ENCODE peak calls at places on chromosomes 7 and 10, in four cellular contexts. W is neuronal stem cell, E is WERI-Rb-1, Q is HCT116. A is an unnamed sample. For H3K9me3 and H3K36me3, the result is how much of the 10 kb centered on the place peaks cover.

GRCh38 chr10:3471927-3472704 is 299.5 kb upstream of the PITRM1 start:
- DNase-seq in W (peak), E (no peak), Q (no peak), A (no peak)

GRCh38 chr10:7734821-7735220 is 31.7 kb downstream of the ITIH2 start:
- DNase-seq in W (no peak), E (no peak), Q (no peak), A (no peak)

GRCh38 chr7:151206914-151207313 is 3.4 kb downstream of the H2BK1 start:
- DNase-seq in W (no peak), E (peak), Q (no peak), A (no peak)

GRCh38 chr10:31318382-31318853 is 598 bp upstream of the ZEB1 start:
- DNase-seq in W (no peak), E (no peak), Q (peak), A (peak)

GRCh38 chr7:27182285-27182827 is 2.7 kb downstream of the HOXA11 start:
- DNase-seq in W (no peak), E (peak), Q (no peak), A (peak)

GRCh38 chr10:102619281-102619981 is 24.8 kb upstream of the TRIM8 start:
- DNase-seq in W (no peak), E (no peak), Q (no peak), A (no peak)

GRCh38 chr7:14934831-14935230 is 32.3 kb upstream of the DGKB start:
- DNase-seq in W (no peak), E (no peak), Q (no peak), A (no peak)

GRCh38 chr10:82883588-82883987 is 1008.6 kb downstream of the NRG3 start:
- DNase-seq in W (no peak), E (no peak), Q (no peak), A (no peak)

GRCh38 chr10:51699145-51699474 is 285 bp downstream of the CSTF2T start:
- DNase-seq in W (no peak), E (no peak), Q (no peak), A (peak)

GRCh38 chr10:32939296-32940111 is 18.5 kb downstream of the ITGB1 start:
- DNase-seq in W (no peak), E (no peak), Q (no peak), A (no peak)

GRCh38 chr7:87152897-87153641 is 816 bp downstream of the DMTF1 start:
- DNase-seq in W (no peak), E (peak), Q (no peak), A (peak)

GRCh38 chr10:46079831-46080585 is 33.9 kb upstream of the MSMB start:
- DNase-seq in W (no peak), E (no peak), Q (no peak), A (no peak)

GRCh38 chr7:93092757-93093370 is 24.9 kb downstream of the SAMD9 start:
- DNase-seq in W (no peak), E (no peak), Q (peak), A (no peak)

GRCh38 chr7:84921154-84921553 is 265.7 kb downstream of the SEMA3D start:
- DNase-seq in W (no peak), E (no peak), Q (no peak), A (no peak)

GRCh38 chr7:44288811-44289340 is 36.5 kb downstream of the CAMK2B start:
- DNase-seq in W (no peak), E (peak), Q (no peak), A (peak)

DNA sequence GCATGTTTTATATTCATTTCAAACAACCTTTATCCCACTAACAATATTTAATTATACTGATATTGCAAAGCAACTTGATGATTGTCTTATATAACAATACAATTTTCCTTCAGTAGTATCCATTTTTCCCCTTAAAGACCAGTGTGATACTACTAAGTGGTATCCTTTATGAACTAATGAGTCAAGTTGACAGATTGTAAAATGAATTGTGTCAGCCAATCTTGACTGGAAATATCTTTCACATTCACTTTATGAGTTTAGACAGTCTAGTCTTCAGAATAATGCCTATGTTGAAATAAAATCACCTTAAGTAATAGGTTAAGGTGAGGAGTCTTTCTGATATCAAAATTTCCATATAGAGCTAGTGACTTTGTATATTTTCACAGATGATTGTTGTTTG is 950.0 kb upstream of the CELF2 start:
- DNase-seq in W (no peak), E (no peak), Q (no peak), A (no peak)
- H3K9me3 ChIP-seq in W (under half), E (under half), Q (under half), A (under half)

GRCh38 chr7:83520706-83521105 is 128.2 kb downstream of the SEMA3E start:
- DNase-seq in W (no peak), E (no peak), Q (no peak), A (no peak)

GRCh38 chr7:83519240-83519639 is 129.7 kb downstream of the SEMA3E start:
- DNase-seq in W (no peak), E (no peak), Q (no peak), A (no peak)

GRCh38 chr7:83509255-83510021 is 139.5 kb downstream of the SEMA3E start:
- DNase-seq in W (no peak), E (no peak), Q (no peak), A (no peak)

GRCh38 chr7:83517026-83517700 is 131.8 kb downstream of the SEMA3E start:
- DNase-seq in W (no peak), E (no peak), Q (no peak), A (peak)

DNA sequence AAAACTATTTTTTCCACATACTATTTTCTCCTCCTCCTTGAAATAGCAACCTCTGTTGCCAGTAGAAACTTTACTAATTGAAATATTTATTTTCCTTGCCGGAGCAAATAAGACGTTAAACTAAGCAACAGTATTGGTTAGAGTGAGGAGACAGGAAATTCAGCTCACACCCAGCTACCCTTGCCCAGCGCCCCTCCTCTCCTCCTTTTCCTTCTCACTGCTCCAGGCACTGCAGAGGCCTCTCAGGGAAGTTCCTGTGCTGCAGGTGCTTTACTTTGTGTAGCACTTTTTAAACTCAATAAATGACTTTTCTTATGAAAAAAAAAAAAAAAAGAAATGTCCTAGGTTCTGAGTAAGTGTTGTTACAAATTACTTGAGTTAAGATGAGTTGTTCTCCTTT is 134.0 kb downstream of the SEMA3E start:
- DNase-seq in W (no peak), E (no peak), Q (no peak), A (no peak)
- H3K36me3 ChIP-seq in W (under half), E (under half), Q (under half), A (under half)

GRCh38 chr7:23161502-23161901 is 20.3 kb upstream of the NUP42 start:
- DNase-seq in W (no peak), E (no peak), Q (no peak), A (no peak)
- H3K9me3 ChIP-seq in W (under half), E (under half), Q (under half), A (under half)

DNA sequence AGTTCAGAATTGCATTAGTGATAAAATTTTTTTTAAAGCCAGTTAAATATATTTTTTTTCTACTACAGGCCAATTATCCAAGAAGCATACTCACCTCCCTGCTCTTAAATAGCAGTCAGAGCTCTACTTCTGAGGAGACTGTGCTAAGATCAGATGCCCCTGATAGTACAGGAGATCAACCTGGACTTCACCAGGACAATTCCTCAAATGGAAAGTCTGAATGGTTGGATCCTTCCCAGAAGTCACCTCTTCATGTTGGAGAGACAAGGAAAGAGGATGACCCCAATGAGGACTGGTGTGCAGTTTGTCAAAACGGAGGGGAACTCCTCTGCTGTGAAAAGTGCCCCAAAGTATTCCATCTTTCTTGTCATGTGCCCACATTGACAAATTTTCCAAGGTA is 119.1 kb downstream of the TRIM24 start:
- DNase-seq in W (no peak), E (no peak), Q (no peak), A (no peak)
- H3K36me3 ChIP-seq in W (under half), E (half or more), Q (under half), A (half or more)

GRCh38 chr7:4265676-4266075 is 416.4 kb upstream of the FOXK1 start:
- DNase-seq in W (no peak), E (no peak), Q (no peak), A (no peak)

GRCh38 chr7:4268040-4268965 is 413.8 kb upstream of the FOXK1 start:
- DNase-seq in W (no peak), E (no peak), Q (no peak), A (no peak)

GRCh38 chr7:4269086-4269485 is 413.0 kb upstream of the FOXK1 start:
- DNase-seq in W (no peak), E (no peak), Q (no peak), A (no peak)

GRCh38 chr7:4266270-4267040 is 415.6 kb upstream of the FOXK1 start:
- DNase-seq in W (no peak), E (no peak), Q (no peak), A (no peak)

DNA sequence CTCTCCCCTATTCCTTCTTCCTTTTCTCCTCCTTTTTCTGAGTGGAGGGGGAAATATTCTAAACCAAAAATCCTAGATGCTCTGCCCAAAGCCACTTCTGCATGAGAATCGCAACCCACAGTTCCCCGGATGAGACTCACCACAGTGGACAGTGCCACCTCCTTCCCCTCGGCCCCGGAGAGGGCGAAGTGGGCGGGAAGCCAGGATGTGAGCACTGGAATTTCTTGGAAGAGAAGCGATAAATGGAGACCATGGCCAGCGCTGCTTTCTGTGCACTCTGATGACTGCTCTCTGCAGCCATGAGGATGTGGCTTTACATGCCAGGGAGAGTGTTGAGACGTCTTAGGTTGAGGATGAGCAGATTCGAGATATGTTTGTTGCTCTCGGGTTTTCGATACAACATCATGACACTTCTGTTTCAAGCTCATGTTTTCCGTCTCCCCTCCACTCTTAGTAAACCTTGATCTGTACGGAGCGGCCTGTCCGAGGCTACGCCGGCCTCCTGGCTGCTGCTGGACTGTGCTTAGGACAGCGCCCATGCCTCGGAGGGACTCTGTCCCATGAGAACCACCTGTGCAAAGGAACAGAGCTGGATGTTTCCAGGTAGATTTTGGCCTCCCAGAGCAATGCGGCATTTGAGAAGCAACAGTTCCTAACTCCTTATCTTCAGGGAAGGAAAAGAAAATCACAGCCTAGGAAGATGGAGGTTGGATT is 414.6 kb upstream of the FOXK1 start:
- DNase-seq in W (no peak), E (no peak), Q (no peak), A (no peak)
- H3K9me3 ChIP-seq in W (under half), E (under half), Q (under half), A (under half)

GRCh38 chr10:123666318-123667291 is at the start of gene GPR26:
- DNase-seq in W (peak), E (no peak), Q (no peak), A (no peak)

GRCh38 chr10:123665371-123666286 is 526 bp upstream of the GPR26 start:
- DNase-seq in W (no peak), E (no peak), Q (no peak), A (no peak)

DNA sequence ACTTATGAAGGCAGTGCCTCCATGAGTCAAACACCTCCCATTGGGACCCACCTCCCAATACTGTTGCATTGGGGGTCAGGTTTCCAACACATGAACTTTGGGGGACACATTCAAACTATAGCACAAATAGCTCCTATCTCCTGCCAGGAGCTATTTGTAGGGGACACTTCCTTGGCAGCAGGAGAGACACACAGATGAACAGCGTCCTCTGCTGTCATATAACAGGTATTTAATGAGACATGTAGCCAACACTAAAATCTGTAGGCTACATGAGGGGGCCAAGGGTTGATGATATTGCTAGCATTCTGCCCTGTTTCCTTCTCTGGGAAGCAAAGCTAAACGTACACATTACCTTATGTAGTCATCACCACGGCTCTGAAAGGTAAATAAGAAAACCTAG is 2.6 kb upstream of the GPR26 start:
- DNase-seq in W (no peak), E (no peak), Q (no peak), A (no peak)
- H3K36me3 ChIP-seq in W (under half), E (under half), Q (under half), A (under half)

DNA sequence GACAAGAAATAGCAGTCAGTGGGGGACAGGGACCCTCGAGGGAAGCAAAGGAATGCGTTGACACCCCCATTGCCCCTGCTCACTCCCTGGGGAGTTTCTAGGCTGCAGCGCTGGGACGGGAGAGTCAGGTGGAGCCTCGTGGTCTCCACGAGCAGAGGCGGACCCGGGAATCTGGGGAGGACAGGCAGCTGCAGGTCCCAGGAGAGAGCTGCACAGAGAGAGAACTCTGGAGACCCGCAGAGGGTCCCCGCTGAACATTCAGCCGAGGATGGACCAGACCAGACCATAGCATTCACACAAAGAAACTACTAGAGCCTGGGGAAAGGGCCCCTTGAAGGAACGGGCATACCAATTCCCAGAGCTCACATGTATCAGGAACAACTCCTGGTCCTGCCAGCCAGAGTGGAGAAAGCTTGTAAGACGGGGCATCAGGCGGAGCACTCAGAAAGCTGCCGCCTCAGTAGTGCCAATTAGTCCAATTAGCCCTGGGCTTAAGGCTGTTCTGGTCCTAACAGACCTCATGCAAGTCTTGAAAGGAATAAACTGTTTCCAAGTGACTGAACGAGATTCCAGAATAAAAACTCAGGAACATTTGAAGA is 966.7 kb upstream of the ZNF722 start:
- DNase-seq in W (no peak), E (no peak), Q (no peak), A (no peak)
- H3K9me3 ChIP-seq in W (under half), E (under half), Q (under half), A (under half)

A was measured in HAP-1.